ENCODE peak calls at places on chromosomes 11 and 22, in five cellular contexts. D is fibroblast of pulmonary artery; E is tibial artery; O is colonic mucosa; Q is activated CD8-positive, alpha-beta T cell treated with anti-CD3 and anti-CD28 coated beads for 36 hours. L is an unnamed sample.

GRCh38 chr11:27611946-27612455 is 88.3 kb downstream of the BDNF start:
- DNase-seq in D (no peak), E (no peak), O (no peak), Q (no peak), L (no peak)

GRCh38 chr11:10488581-10489443 is 33.7 kb downstream of the AMPD3 start:
- DNase-seq in D (no peak), E (no peak), O (peak; percentile 82), Q (peak; percentile 11), L (peak; percentile 62)

GRCh38 chr11:8744423-8744822 is 61.8 kb downstream of the RPL27A start:
- DNase-seq in D (no peak), E (no peak), O (no peak), Q (peak; percentile 6), L (no peak)

GRCh38 chr22:43338766-43339345 is 4.3 kb downstream of the SCUBE1 start:
- DNase-seq in D (no peak), E (no peak), O (no peak), Q (no peak), L (no peak)

GRCh38 chr11:420054-420910 is 5.5 kb upstream of the SIGIRR start:
- DNase-seq in D (no peak), E (peak; percentile 12), O (no peak), Q (no peak), L (no peak)

GRCh38 chr11:12979928-12980689 is 29.0 kb upstream of the RASSF10 start:
- DNase-seq in D (no peak), E (no peak), O (no peak), Q (no peak), L (no peak)

GRCh38 chr11:62400760-62401159 is 18.1 kb upstream of the SCGB1A1 start:
- DNase-seq in D (peak; percentile 82), E (peak; percentile 75), O (peak; percentile 70), Q (no peak), L (no peak)

GRCh38 chr22:32717337-32718240 is 83.9 kb upstream of the TIMP3 start:
- DNase-seq in D (peak; percentile 23), E (no peak), O (no peak), Q (no peak), L (no peak)

GRCh38 chr22:36640106-36640672 is 63.4 kb downstream of the CACNG2 start:
- DNase-seq in D (no peak), E (no peak), O (no peak), Q (no peak), L (no peak)

GRCh38 chr11:122727101-122727929 is 71.8 kb downstream of the UBASH3B start:
- DNase-seq in D (no peak), E (no peak), O (no peak), Q (peak; percentile 68), L (peak; percentile 66)

GRCh38 chr11:84817998-84818397 is 809.1 kb downstream of the DLG2 start:
- DNase-seq in D (peak; percentile 73), E (no peak), O (no peak), Q (no peak), L (no peak)

GRCh38 chr22:32824531-32825315 is 23.2 kb downstream of the TIMP3 start:
- DNase-seq in D (no peak), E (no peak), O (no peak), Q (no peak), L (no peak)

GRCh38 chr22:38412435-38413084 is 42.4 kb downstream of the KCNJ4 start:
- DNase-seq in D (no peak), E (no peak), O (peak; percentile 51), Q (peak; percentile 62), L (peak; percentile 75)

GRCh38 chr11:68934666-68935065 is 31.0 kb downstream of the IGHMBP2 start:
- DNase-seq in D (no peak), E (no peak), O (no peak), Q (no peak), L (no peak)

GRCh38 chr11:116287866-116288265 is 484.9 kb downstream of the BUD13 start:
- DNase-seq in D (no peak), E (no peak), O (no peak), Q (no peak), L (no peak)

GRCh38 chr11:10076458-10077141 is 217.4 kb downstream of the SBF2 start:
- DNase-seq in D (peak; percentile 75), E (peak; percentile 55), O (peak; percentile 31), Q (peak; percentile 56), L (peak; percentile 60)

GRCh38 chr11:116913000-116913399 is 75.6 kb upstream of the APOA1 start:
- DNase-seq in D (peak; percentile 77), E (no peak), O (no peak), Q (no peak), L (no peak)

GRCh38 chr22:24181088-24181995 is at the start of gene SUSD2:
- DNase-seq in D (no peak), E (no peak), O (peak; percentile 48), Q (no peak), L (no peak)

GRCh38 chr22:26606611-26607010 is 11.2 kb downstream of the CRYBB1 start:
- DNase-seq in D (peak; percentile 62), E (no peak), O (no peak), Q (no peak), L (no peak)

GRCh38 chr22:36443198-36443770 is 38.2 kb downstream of the TXN2 start:
- DNase-seq in D (no peak), E (no peak), O (no peak), Q (no peak), L (no peak)

GRCh38 chr11:47591764-47592163 is 2.4 kb downstream of the C1QTNF4 start:
- DNase-seq in D (no peak), E (no peak), O (no peak), Q (no peak), L (no peak)

GRCh38 chr11:123150882-123151281 is 44.2 kb downstream of the CLMP start:
- DNase-seq in D (no peak), E (no peak), O (no peak), Q (no peak), L (no peak)

GRCh38 chr11:90364527-90364926 is 141.7 kb upstream of the CHORDC1 start:
- DNase-seq in D (no peak), E (no peak), O (no peak), Q (no peak), L (no peak)

GRCh38 chr22:38167988-38168407 is 13.6 kb downstream of the PLA2G6 start:
- DNase-seq in D (no peak), E (no peak), O (no peak), Q (no peak), L (no peak)

GRCh38 chr22:47193606-47194316 is 431.3 kb downstream of the TBC1D22A start:
- DNase-seq in D (no peak), E (peak; percentile 13), O (peak; percentile 16), Q (no peak), L (no peak)

GRCh38 chr11:1387961-1388762 is 1.6 kb upstream of the BRSK2 start:
- DNase-seq in D (no peak), E (no peak), O (no peak), Q (peak; percentile 25), L (no peak)

GRCh38 chr11:12280838-12281565 is 96.4 kb upstream of the PARVA start:
- DNase-seq in D (no peak), E (no peak), O (peak; percentile 16), Q (peak; percentile 32), L (no peak)

GRCh38 chr22:41539146-41540005 is 4.9 kb downstream of the POLR3H start:
- DNase-seq in D (no peak), E (no peak), O (no peak), Q (no peak), L (no peak)

GRCh38 chr11:122192634-122193245 is 76.7 kb upstream of the BLID start:
- DNase-seq in D (peak; percentile 50), E (no peak), O (no peak), Q (no peak), L (no peak)

GRCh38 chr11:74697722-74698121 is 33.5 kb downstream of the CHRDL2 start:
- DNase-seq in D (no peak), E (no peak), O (no peak), Q (no peak), L (no peak)

GRCh38 chr11:74696932-74697687 is 34.1 kb downstream of the CHRDL2 start:
- DNase-seq in D (peak; percentile 98), E (peak; percentile 80), O (peak; percentile 41), Q (no peak), L (no peak)

GRCh38 chr11:74695705-74696280 is 35.4 kb downstream of the CHRDL2 start:
- DNase-seq in D (no peak), E (no peak), O (no peak), Q (no peak), L (no peak)

GRCh38 chr11:74694536-74694935 is 36.7 kb downstream of the CHRDL2 start:
- DNase-seq in D (no peak), E (no peak), O (no peak), Q (no peak), L (no peak)

DNA sequence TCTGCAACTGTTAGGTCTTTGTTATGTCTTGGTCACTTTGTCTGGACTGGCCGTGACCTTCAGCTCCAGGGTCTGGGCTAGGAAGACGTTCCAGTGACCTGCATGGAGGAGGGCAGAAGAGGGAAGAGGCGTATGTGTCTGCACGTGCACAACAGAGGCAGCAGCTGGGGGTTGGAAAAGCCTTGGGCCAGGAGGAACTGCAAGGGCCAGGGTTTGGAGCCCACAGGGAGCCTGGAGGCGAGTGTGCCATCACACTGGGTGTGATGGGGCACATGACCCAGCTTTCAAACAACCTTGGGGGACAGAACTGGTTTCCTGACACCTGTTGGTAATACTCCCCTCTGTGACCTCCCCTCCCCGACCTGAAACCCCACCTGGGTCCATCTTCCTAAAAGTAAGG is 34.7 kb downstream of the CHRDL2 start:
- DNase-seq in D (no peak), E (no peak), O (no peak), Q (no peak), L (no peak)
- TF ChIP-seq CTCF in D (no peak), E (no peak), O (no peak), Q (no peak), L (no peak)

DNA sequence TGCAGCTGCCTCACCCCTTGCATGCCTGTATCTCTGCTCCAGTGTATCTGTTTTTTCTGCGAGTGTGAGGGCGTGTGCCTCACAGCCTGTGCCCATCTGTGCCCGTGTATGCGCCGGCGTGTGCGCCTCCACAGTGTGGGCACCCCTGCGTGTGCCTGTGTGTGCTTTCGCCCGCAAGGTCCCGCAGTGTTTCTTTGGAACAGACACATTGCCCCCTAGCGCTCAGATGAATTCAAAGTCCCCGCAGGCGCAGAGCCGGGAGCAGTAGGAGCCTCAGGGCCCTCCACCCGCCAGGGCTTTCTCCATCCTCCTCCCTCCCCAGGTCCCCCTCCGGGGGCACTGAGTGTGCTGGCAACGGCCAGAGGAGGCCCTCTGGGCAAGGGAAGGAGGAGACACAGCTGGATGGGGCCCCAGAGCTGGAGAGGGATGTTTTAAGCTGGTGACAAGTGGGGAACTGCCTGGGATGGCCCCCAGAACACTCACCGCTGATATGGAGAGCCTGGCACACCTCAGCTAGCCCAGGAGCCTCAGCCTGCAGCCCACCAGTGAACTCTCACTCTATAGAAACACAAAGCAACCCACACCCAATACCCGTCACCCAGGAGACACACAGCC is 3.2 kb upstream of the MN1 start:
- DNase-seq in D (peak; percentile 77), E (peak; percentile 77), O (peak; percentile 64), Q (peak; percentile 73), L (peak; percentile 75)
- TF ChIP-seq CTCF in D (peak; percentile 65), E (peak; percentile 70), O (peak; percentile 55), Q (peak; percentile 70), L (peak; percentile 67)

GRCh38 chr11:119320593-119321524 is 3.9 kb upstream of the MCAM start:
- DNase-seq in D (peak; percentile 58), E (peak; percentile 62), O (peak; percentile 56), Q (peak; percentile 76), L (peak; percentile 85)
- TF ChIP-seq CTCF in D (no peak), E (no peak), O (no peak), Q (no peak), L (peak; percentile 7)

DNA sequence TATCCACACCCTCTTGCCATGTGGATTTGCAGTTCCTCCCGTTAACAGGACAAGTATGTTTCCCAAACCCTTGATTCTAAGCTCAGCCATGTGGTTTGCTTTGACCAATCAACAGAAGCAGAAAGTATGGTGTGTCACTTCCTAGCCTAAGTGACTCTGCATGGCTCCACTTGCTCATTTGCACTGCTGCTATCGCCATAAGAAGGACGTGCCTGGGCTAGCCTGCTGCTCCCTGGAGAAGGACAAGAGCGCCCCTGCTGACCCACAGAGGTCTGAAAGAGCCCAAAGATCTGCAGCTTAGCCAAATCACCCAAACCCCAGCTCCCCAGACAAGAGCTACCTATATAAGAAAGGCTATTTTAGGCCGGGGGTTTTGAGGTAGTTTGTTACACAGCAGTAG is 18.0 kb downstream of the TBRG1 start:
- DNase-seq in D (no peak), E (no peak), O (no peak), Q (no peak), L (no peak)
- TF ChIP-seq CTCF in D (no peak), E (no peak), O (no peak), Q (no peak), L (no peak)

L was measured in GM10248.